ENCODE peak calls at places on chromosomes 3 and 15, in eight cellular contexts. One of them, this sample, is unnamed.
A peak's percentile ranks its signal among the peaks of the same experiment; 100 is the strongest.

GRCh38 chr15:81256916-81257315 is 60.2 kb downstream of the IL16 start:
- DNase-seq in psoas muscle: no peak
- DNase-seq in IMR-90: peak; percentile 73
- DNase-seq in breast epithelium: no peak
- DNase-seq in cardiac muscle cell: no peak
- DNase-seq in left ventricle myocardium inferior: no peak
- DNase-seq in colonic mucosa: no peak
- DNase-seq in endodermal cell: no peak
- DNase-seq in this sample: no peak

GRCh38 chr3:6825527-6825926 is 35.4 kb upstream of the GRM7 start:
- DNase-seq in IMR-90: no peak
- DNase-seq in colonic mucosa: no peak
- DNase-seq in psoas muscle: no peak
- DNase-seq in endodermal cell: no peak
- DNase-seq in cardiac muscle cell: no peak
- DNase-seq in left ventricle myocardium inferior: no peak
- DNase-seq in breast epithelium: no peak
- DNase-seq in this sample: no peak

GRCh38 chr15:71312194-71312708 is 197.0 kb downstream of the THSD4 start:
- DNase-seq in cardiac muscle cell: no peak
- DNase-seq in IMR-90: no peak
- DNase-seq in left ventricle myocardium inferior: no peak
- DNase-seq in breast epithelium: no peak
- DNase-seq in psoas muscle: no peak
- DNase-seq in endodermal cell: no peak
- DNase-seq in colonic mucosa: no peak
- DNase-seq in this sample: no peak

GRCh38 chr3:73542127-73542526 is 82.6 kb downstream of the PDZRN3 start:
- DNase-seq in breast epithelium: peak; percentile 71
- DNase-seq in colonic mucosa: peak; percentile 73
- DNase-seq in endodermal cell: no peak
- DNase-seq in left ventricle myocardium inferior: no peak
- DNase-seq in psoas muscle: no peak
- DNase-seq in IMR-90: no peak
- DNase-seq in cardiac muscle cell: no peak
- DNase-seq in this sample: no peak

GRCh38 chr3:158430448-158430847 is 140.5 kb upstream of the MLF1 start:
- DNase-seq in cardiac muscle cell: no peak
- DNase-seq in psoas muscle: no peak
- DNase-seq in endodermal cell: no peak
- DNase-seq in colonic mucosa: no peak
- DNase-seq in breast epithelium: no peak
- DNase-seq in IMR-90: peak; percentile 16
- DNase-seq in left ventricle myocardium inferior: no peak
- DNase-seq in this sample: no peak

GRCh38 chr3:34547297-34547920 is 749.0 kb downstream of the PDCD6IP start:
- DNase-seq in psoas muscle: no peak
- DNase-seq in IMR-90: no peak
- DNase-seq in endodermal cell: no peak
- DNase-seq in left ventricle myocardium inferior: no peak
- DNase-seq in colonic mucosa: no peak
- DNase-seq in breast epithelium: no peak
- DNase-seq in cardiac muscle cell: no peak
- DNase-seq in this sample: no peak

GRCh38 chr15:86620636-86621349 is 541.1 kb downstream of the AGBL1 start:
- DNase-seq in psoas muscle: no peak
- DNase-seq in breast epithelium: no peak
- DNase-seq in cardiac muscle cell: peak; percentile 42
- DNase-seq in left ventricle myocardium inferior: no peak
- DNase-seq in colonic mucosa: no peak
- DNase-seq in endodermal cell: peak; percentile 71
- DNase-seq in IMR-90: no peak
- DNase-seq in this sample: no peak

GRCh38 chr3:132079150-132079549 is 44.3 kb upstream of the CPNE4 start:
- DNase-seq in endodermal cell: no peak
- DNase-seq in left ventricle myocardium inferior: no peak
- DNase-seq in psoas muscle: no peak
- DNase-seq in IMR-90: peak; percentile 0
- DNase-seq in breast epithelium: no peak
- DNase-seq in cardiac muscle cell: peak; percentile 5
- DNase-seq in colonic mucosa: no peak
- DNase-seq in this sample: no peak

GRCh38 chr3:126679318-126679751 is 24.4 kb upstream of the TXNRD3 start:
- DNase-seq in colonic mucosa: peak; percentile 85
- DNase-seq in left ventricle myocardium inferior: peak; percentile 81
- DNase-seq in endodermal cell: peak; percentile 98
- DNase-seq in IMR-90: peak; percentile 62
- DNase-seq in cardiac muscle cell: peak; percentile 88
- DNase-seq in psoas muscle: peak; percentile 88
- DNase-seq in breast epithelium: peak; percentile 85
- DNase-seq in this sample: peak; percentile 64

GRCh38 chr15:91882858-91883586 is 29.5 kb downstream of the SLCO3A1 start:
- DNase-seq in endodermal cell: no peak
- DNase-seq in left ventricle myocardium inferior: peak; percentile 50
- DNase-seq in breast epithelium: no peak
- DNase-seq in cardiac muscle cell: no peak
- DNase-seq in IMR-90: peak; percentile 60
- DNase-seq in psoas muscle: peak; percentile 53
- DNase-seq in colonic mucosa: no peak
- DNase-seq in this sample: no peak

GRCh38 chr3:147381610-147382009 is 24.7 kb downstream of the ZIC4 start:
- DNase-seq in IMR-90: no peak
- DNase-seq in endodermal cell: no peak
- DNase-seq in cardiac muscle cell: no peak
- DNase-seq in colonic mucosa: no peak
- DNase-seq in left ventricle myocardium inferior: no peak
- DNase-seq in breast epithelium: no peak
- DNase-seq in psoas muscle: no peak
- DNase-seq in this sample: no peak

GRCh38 chr3:146250449-146251382 is at the start of gene PLSCR4:
- DNase-seq in breast epithelium: peak; percentile 57
- DNase-seq in cardiac muscle cell: peak; percentile 59
- DNase-seq in IMR-90: peak; percentile 47
- DNase-seq in psoas muscle: peak; percentile 85
- DNase-seq in colonic mucosa: peak; percentile 90
- DNase-seq in endodermal cell: peak; percentile 81
- DNase-seq in left ventricle myocardium inferior: peak; percentile 87
- DNase-seq in this sample: peak; percentile 23

GRCh38 chr3:29128004-29128403 is 152.9 kb upstream of the RBMS3 start:
- DNase-seq in psoas muscle: no peak
- DNase-seq in colonic mucosa: no peak
- DNase-seq in left ventricle myocardium inferior: no peak
- DNase-seq in cardiac muscle cell: peak; percentile 28
- DNase-seq in endodermal cell: no peak
- DNase-seq in breast epithelium: no peak
- DNase-seq in IMR-90: peak; percentile 49
- DNase-seq in this sample: no peak

GRCh38 chr3:19769694-19770093 is 164.3 kb downstream of the EFHB start:
- DNase-seq in left ventricle myocardium inferior: no peak
- DNase-seq in colonic mucosa: no peak
- DNase-seq in cardiac muscle cell: no peak
- DNase-seq in psoas muscle: no peak
- DNase-seq in endodermal cell: no peak
- DNase-seq in breast epithelium: no peak
- DNase-seq in IMR-90: no peak
- DNase-seq in this sample: no peak

GRCh38 chr3:185382154-185382553 is 19.2 kb downstream of the MAP3K13 start:
- DNase-seq in IMR-90: no peak
- DNase-seq in psoas muscle: no peak
- DNase-seq in breast epithelium: no peak
- DNase-seq in endodermal cell: no peak
- DNase-seq in cardiac muscle cell: no peak
- DNase-seq in colonic mucosa: no peak
- DNase-seq in left ventricle myocardium inferior: no peak
- DNase-seq in this sample: no peak

GRCh38 chr15:73265536-73266153 is 103.1 kb downstream of the HCN4 start:
- DNase-seq in endodermal cell: peak; percentile 90
- DNase-seq in left ventricle myocardium inferior: no peak
- DNase-seq in IMR-90: peak; percentile 43
- DNase-seq in breast epithelium: no peak
- DNase-seq in psoas muscle: peak; percentile 64
- DNase-seq in cardiac muscle cell: peak; percentile 71
- DNase-seq in colonic mucosa: peak; percentile 44
- DNase-seq in this sample: no peak

GRCh38 chr3:141605883-141606282 is 119.1 kb downstream of the RASA2 start:
- DNase-seq in left ventricle myocardium inferior: no peak
- DNase-seq in colonic mucosa: no peak
- DNase-seq in endodermal cell: no peak
- DNase-seq in cardiac muscle cell: no peak
- DNase-seq in psoas muscle: no peak
- DNase-seq in breast epithelium: no peak
- DNase-seq in IMR-90: peak; percentile 28
- DNase-seq in this sample: no peak

DNA sequence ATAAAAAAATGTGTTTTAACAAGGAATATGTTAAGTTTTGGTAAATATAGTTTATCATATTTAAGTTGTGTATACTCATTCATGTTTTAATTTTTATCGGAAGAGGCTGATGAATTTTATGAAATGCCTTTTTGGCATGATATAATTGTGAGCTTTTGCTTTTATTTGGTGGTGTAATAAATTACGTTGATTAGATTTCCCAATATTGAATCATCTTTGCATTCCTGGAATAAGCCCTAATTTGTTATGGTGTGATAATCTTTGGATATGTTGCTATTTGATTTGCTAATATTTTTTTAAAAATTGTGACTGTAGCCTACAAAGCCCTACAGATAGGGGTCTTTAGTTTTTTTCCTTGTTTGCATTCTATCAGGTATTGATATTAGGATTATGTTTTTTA is 107.4 kb downstream of the IGF1R start:
- DNase-seq in left ventricle myocardium inferior: no peak
- DNase-seq in colonic mucosa: no peak
- DNase-seq in IMR-90: no peak
- DNase-seq in cardiac muscle cell: no peak
- DNase-seq in psoas muscle: no peak
- DNase-seq in breast epithelium: no peak
- DNase-seq in endodermal cell: no peak
- DNase-seq in this sample: no peak
- H3K4me1 ChIP-seq in left ventricle myocardium inferior: peaks cover 54% of the 10 kb centered on the region
- H3K4me1 ChIP-seq in colonic mucosa: no peaks in the 10 kb centered on the region
- H3K4me1 ChIP-seq in IMR-90: peaks cover 14% of the 10 kb centered on the region
- H3K4me1 ChIP-seq in cardiac muscle cell: peaks cover 10% of the 10 kb centered on the region
- H3K4me1 ChIP-seq in psoas muscle: peaks cover 33% of the 10 kb centered on the region
- H3K4me1 ChIP-seq in breast epithelium: no peaks in the 10 kb centered on the region
- H3K4me1 ChIP-seq in endodermal cell: no peaks in the 10 kb centered on the region
- H3K4me1 ChIP-seq in this sample: peaks cover 9% of the 10 kb centered on the region

GRCh38 chr3:51975857-51976549 is 1.1 kb downstream of the ABHD14A start:
- DNase-seq in IMR-90: peak; percentile 64
- DNase-seq in colonic mucosa: peak; percentile 81
- DNase-seq in cardiac muscle cell: peak; percentile 76
- DNase-seq in breast epithelium: peak; percentile 67
- DNase-seq in left ventricle myocardium inferior: peak; percentile 70
- DNase-seq in endodermal cell: peak; percentile 82
- DNase-seq in psoas muscle: peak; percentile 86
- DNase-seq in this sample: peak; percentile 45

GRCh38 chr3:51977449-51978142 is 2.7 kb downstream of the ABHD14A start:
- DNase-seq in breast epithelium: no peak
- DNase-seq in psoas muscle: no peak
- DNase-seq in colonic mucosa: no peak
- DNase-seq in IMR-90: no peak
- DNase-seq in cardiac muscle cell: no peak
- DNase-seq in left ventricle myocardium inferior: no peak
- DNase-seq in endodermal cell: no peak
- DNase-seq in this sample: no peak

GRCh38 chr3:51978143-51978502 is 3.3 kb downstream of the ABHD14A start:
- DNase-seq in endodermal cell: no peak
- DNase-seq in IMR-90: no peak
- DNase-seq in left ventricle myocardium inferior: no peak
- DNase-seq in psoas muscle: no peak
- DNase-seq in cardiac muscle cell: no peak
- DNase-seq in colonic mucosa: no peak
- DNase-seq in breast epithelium: no peak
- DNase-seq in this sample: no peak

GRCh38 chr3:51974277-51974962 is 444 bp upstream of the ABHD14A start:
- DNase-seq in colonic mucosa: peak; percentile 62
- DNase-seq in psoas muscle: peak; percentile 70
- DNase-seq in IMR-90: no peak
- DNase-seq in endodermal cell: no peak
- DNase-seq in cardiac muscle cell: no peak
- DNase-seq in left ventricle myocardium inferior: no peak
- DNase-seq in breast epithelium: peak; percentile 75
- DNase-seq in this sample: no peak

DNA sequence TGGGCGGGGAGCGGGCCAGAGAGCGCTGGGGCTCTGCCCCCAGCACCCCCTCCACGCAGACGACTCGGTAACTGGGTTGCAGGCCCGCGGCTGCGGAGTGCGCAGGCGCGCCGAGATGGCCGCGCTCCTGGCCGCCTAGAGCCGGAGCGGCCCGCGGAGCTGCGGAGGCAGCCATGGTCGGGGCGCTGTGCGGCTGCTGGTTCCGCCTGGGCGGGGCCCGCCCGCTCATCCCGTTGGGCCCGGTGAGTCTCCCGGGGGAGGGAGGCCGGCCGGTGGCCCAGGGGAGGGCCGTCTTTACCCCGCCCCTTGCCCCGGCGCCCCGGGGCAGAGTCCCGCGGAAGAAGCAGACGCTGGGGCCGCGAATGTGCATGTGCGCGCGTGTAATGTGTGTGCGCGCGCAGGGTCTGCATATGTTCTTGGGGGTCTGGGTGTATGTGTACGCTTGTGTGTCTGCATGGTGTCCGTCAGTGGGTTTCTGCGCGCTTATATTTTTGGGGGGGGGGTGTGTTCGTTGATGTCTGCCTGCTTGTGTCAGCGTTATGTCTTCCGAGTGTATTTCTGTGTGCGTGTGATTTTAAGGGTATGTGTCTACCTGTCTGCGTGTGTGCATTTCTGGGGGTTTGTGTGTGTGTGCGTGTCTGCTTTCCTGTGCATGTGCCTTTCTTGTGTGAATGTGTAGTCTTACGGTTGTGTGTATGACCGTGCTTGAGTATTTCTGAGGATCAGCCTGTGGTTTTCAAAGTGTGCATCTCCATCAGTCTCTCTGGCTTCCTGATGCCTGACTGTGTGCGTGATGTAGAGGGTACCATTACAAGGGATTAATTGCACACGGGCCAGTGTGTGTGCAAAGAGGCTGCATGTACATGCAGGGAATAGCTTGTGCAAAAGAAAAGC is at the start of gene ABHD14A:
- DNase-seq in colonic mucosa: peak; percentile 88
- DNase-seq in psoas muscle: peak; percentile 88
- DNase-seq in IMR-90: peak; percentile 55
- DNase-seq in breast epithelium: peak; percentile 70
- DNase-seq in endodermal cell: peak; percentile 87
- DNase-seq in left ventricle myocardium inferior: peak; percentile 74
- DNase-seq in cardiac muscle cell: peak; percentile 80
- DNase-seq in this sample: no peak
- TF ChIP-seq CTCF in colonic mucosa: no peak
- TF ChIP-seq CTCF in psoas muscle: no peak
- TF ChIP-seq CTCF in IMR-90: no peak
- TF ChIP-seq CTCF in breast epithelium: no peak
- TF ChIP-seq CTCF in endodermal cell: no peak
- TF ChIP-seq CTCF in left ventricle myocardium inferior: peak; percentile 7
- TF ChIP-seq CTCF in cardiac muscle cell: no peak
- TF ChIP-seq CTCF in this sample: no peak

GRCh38 chr3:187039723-187040414 is 99.4 kb downstream of the RPL39L start:
- DNase-seq in left ventricle myocardium inferior: no peak
- DNase-seq in endodermal cell: no peak
- DNase-seq in psoas muscle: no peak
- DNase-seq in IMR-90: no peak
- DNase-seq in breast epithelium: no peak
- DNase-seq in cardiac muscle cell: no peak
- DNase-seq in colonic mucosa: peak; percentile 71
- DNase-seq in this sample: no peak
- H3K4me1 ChIP-seq in left ventricle myocardium inferior: peaks cover 62% of the 10 kb centered on the region
- H3K4me1 ChIP-seq in endodermal cell: no peaks in the 10 kb centered on the region
- H3K4me1 ChIP-seq in psoas muscle: peaks cover 3% of the 10 kb centered on the region
- H3K4me1 ChIP-seq in IMR-90: no peaks in the 10 kb centered on the region
- H3K4me1 ChIP-seq in breast epithelium: no peaks in the 10 kb centered on the region
- H3K4me1 ChIP-seq in cardiac muscle cell: peaks cover 12% of the 10 kb centered on the region
- H3K4me1 ChIP-seq in colonic mucosa: no peaks in the 10 kb centered on the region
- H3K4me1 ChIP-seq in this sample: peaks cover 32% of the 10 kb centered on the region

GRCh38 chr3:186722457-186722856 is 5.3 kb downstream of the KNG1 start:
- DNase-seq in colonic mucosa: peak; percentile 29
- DNase-seq in breast epithelium: no peak
- DNase-seq in cardiac muscle cell: no peak
- DNase-seq in psoas muscle: no peak
- DNase-seq in endodermal cell: peak; percentile 82
- DNase-seq in IMR-90: no peak
- DNase-seq in left ventricle myocardium inferior: no peak
- DNase-seq in this sample: no peak
- TF ChIP-seq CTCF in colonic mucosa: no peak
- TF ChIP-seq CTCF in breast epithelium: no peak
- TF ChIP-seq CTCF in cardiac muscle cell: peak; percentile 28
- TF ChIP-seq CTCF in psoas muscle: no peak
- TF ChIP-seq CTCF in endodermal cell: peak; percentile 67
- TF ChIP-seq CTCF in IMR-90: no peak
- TF ChIP-seq CTCF in left ventricle myocardium inferior: peak; percentile 15
- TF ChIP-seq CTCF in this sample: no peak

This sample was measured in thoracic aorta.